ENCODE peak calls at places on chromosomes 3 and 15, in seven cellular contexts. M, Q, H, V, E, N and S are unnamed samples.

GRCh38 chr15:71116366-71116765 is 1.1 kb downstream of the THSD4 start:
- DNase-seq in M (no peak), Q (no peak), H (no peak), V (no peak), E (no peak), N (no peak), S (no peak)

GRCh38 chr15:47908950-47909670 is 191.8 kb downstream of the SEMA6D start:
- DNase-seq in M (no peak), Q (no peak), H (no peak), V (no peak), E (no peak), N (no peak), S (no peak)

GRCh38 chr3:126508539-126508938 is 9.0 kb downstream of the UROC1 start:
- DNase-seq in M (no peak), Q (no peak), H (no peak), V (no peak), E (no peak), N (no peak), S (no peak)

GRCh38 chr15:75650908-75651809 is 3.4 kb downstream of the SNX33 start:
- DNase-seq in M (no peak), Q (peak), H (no peak), V (peak), E (no peak), N (no peak), S (no peak)

GRCh38 chr3:82629937-82630336 is 868.5 kb upstream of the GBE1 start:
- DNase-seq in M (no peak), Q (no peak), H (no peak), V (no peak), E (no peak), N (no peak), S (no peak)

GRCh38 chr15:72078887-72079286 is 39.1 kb downstream of the MYO9A start:
- DNase-seq in M (no peak), Q (no peak), H (no peak), V (no peak), E (no peak), N (peak), S (peak)

GRCh38 chr15:94110476-94111130 is 120.8 kb upstream of the MCTP2 start:
- DNase-seq in M (no peak), Q (peak), H (no peak), V (no peak), E (no peak), N (no peak), S (no peak)

GRCh38 chr3:63762180-63762579 is 56.9 kb upstream of the C3orf49 start:
- DNase-seq in M (no peak), Q (no peak), H (no peak), V (no peak), E (no peak), N (no peak), S (no peak)

GRCh38 chr15:55937040-55937439 is 56.4 kb downstream of the NEDD4 start:
- DNase-seq in M (no peak), Q (no peak), H (no peak), V (no peak), E (no peak), N (no peak), S (no peak)

GRCh38 chr3:95037927-95038326 is 975.1 kb downstream of the NSUN3 start:
- DNase-seq in M (no peak), Q (no peak), H (no peak), V (no peak), E (no peak), N (no peak), S (no peak)

GRCh38 chr3:179788996-179789395 is 136.2 kb downstream of the USP13 start:
- DNase-seq in M (no peak), Q (no peak), H (no peak), V (no peak), E (no peak), N (no peak), S (no peak)

GRCh38 chr3:34256791-34257190 is 458.4 kb downstream of the PDCD6IP start:
- DNase-seq in M (no peak), Q (no peak), H (no peak), V (no peak), E (no peak), N (no peak), S (no peak)

GRCh38 chr15:101314301-101314700 is 19.3 kb upstream of the SNRPA1 start:
- DNase-seq in M (no peak), Q (no peak), H (no peak), V (no peak), E (no peak), N (no peak), S (no peak)

GRCh38 chr3:159305017-159305416 is 503.2 kb downstream of the MFSD1 start:
- DNase-seq in M (no peak), Q (no peak), H (no peak), V (no peak), E (no peak), N (no peak), S (no peak)

GRCh38 chr3:9347086-9347485 is 15.8 kb upstream of the THUMPD3 start:
- DNase-seq in M (no peak), Q (no peak), H (no peak), V (no peak), E (no peak), N (no peak), S (no peak)

GRCh38 chr15:78536134-78536533 is 4.1 kb upstream of the PSMA4 start:
- DNase-seq in M (no peak), Q (no peak), H (no peak), V (no peak), E (no peak), N (no peak), S (no peak)

GRCh38 chr15:27260523-27260922 is 289.5 kb downstream of the GABRG3 start:
- DNase-seq in M (no peak), Q (no peak), H (no peak), V (no peak), E (no peak), N (no peak), S (no peak)

GRCh38 chr15:62648954-62649353 is 393.6 kb upstream of the TPM1 start:
- DNase-seq in M (no peak), Q (peak), H (no peak), V (no peak), E (no peak), N (peak), S (no peak)

GRCh38 chr15:68045289-68046265 is 8.5 kb upstream of the PIAS1 start:
- DNase-seq in M (no peak), Q (peak), H (no peak), V (no peak), E (no peak), N (no peak), S (no peak)

GRCh38 chr3:72306800-72307341 is 521.9 kb upstream of the PROK2 start:
- DNase-seq in M (no peak), Q (no peak), H (no peak), V (no peak), E (peak), N (no peak), S (no peak)
- TF ChIP-seq TAF1 in M (no peak), Q (no peak), H (no peak), V (no peak), E (no peak), N (no peak), S (no peak)

GRCh38 chr3:71016141-71016845 is 567.2 kb downstream of the FOXP1 start:
- DNase-seq in M (no peak), Q (peak), H (no peak), V (no peak), E (no peak), N (no peak), S (no peak)
- TF ChIP-seq TAF1 in M (no peak), Q (no peak), H (no peak), V (no peak), E (no peak), N (no peak), S (no peak)

GRCh38 chr15:66721954-66722353 is 19.9 kb downstream of the SMAD6 start:
- DNase-seq in M (no peak), Q (no peak), H (no peak), V (no peak), E (no peak), N (no peak), S (no peak)
- TF ChIP-seq TAF1 in M (no peak), Q (no peak), H (no peak), V (no peak), E (no peak), N (no peak), S (no peak)

DNA sequence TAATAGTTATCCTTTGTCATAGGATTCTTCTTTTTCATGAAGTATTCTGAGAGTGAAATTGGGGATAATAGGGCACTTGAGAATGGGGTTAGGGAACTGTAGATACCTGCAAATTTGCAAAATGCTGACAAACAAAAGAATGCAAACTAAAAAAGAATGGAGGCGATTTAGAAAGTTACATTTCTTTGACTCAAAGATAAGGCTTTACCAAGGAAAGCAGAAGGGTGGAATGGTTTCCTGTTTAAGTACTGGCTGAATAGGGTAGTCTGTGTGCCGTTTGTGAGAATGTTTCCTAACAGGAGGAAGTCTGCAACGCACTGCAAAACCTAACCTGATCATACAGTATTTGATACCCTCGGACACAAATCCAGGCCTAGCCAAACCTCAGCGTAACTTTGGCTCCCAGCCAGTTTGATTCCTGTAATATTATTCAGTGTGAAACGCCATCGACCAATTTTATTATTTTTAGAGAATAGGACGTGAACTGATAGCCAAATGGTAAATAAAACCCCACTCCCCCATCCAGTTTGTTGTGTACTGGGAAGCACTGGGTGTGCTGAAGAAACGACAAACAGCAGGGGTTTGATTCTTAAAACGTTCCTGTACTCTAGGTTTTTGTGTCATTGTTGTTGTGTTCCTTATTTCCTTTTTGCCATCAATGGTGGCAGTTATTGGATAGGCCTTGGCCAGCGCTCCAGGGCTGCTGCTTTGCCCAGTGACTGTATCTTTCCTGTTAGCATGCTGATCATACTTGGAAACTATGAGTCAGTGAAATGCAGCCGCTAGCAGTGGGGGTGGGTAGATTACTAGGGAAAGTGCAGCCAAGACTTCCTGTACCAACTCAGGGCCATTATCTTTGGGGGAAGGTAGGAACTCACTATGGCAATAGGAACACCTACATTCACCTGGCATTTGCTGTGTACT is 148.0 kb upstream of the TBL1XR1 start:
- DNase-seq in M (no peak), Q (peak), H (no peak), V (peak), E (peak), N (no peak), S (no peak)
- TF ChIP-seq TAF1 in M (no peak), Q (no peak), H (no peak), V (peak), E (no peak), N (no peak), S (no peak)

GRCh38 chr3:123652346-123652984 is 67.6 kb upstream of the HACD2 start:
- DNase-seq in M (peak), Q (peak), H (peak), V (peak), E (peak), N (no peak), S (peak)
- TF ChIP-seq TAF1 in M (no peak), Q (no peak), H (no peak), V (no peak), E (no peak), N (no peak), S (no peak)

GRCh38 chr3:45819543-45819942 is 22.4 kb downstream of the LZTFL1 start:
- DNase-seq in M (no peak), Q (no peak), H (no peak), V (no peak), E (no peak), N (no peak), S (no peak)

GRCh38 chr3:45814322-45814721 is 18.0 kb upstream of the SLC6A20 start:
- DNase-seq in M (no peak), Q (no peak), H (no peak), V (no peak), E (no peak), N (no peak), S (no peak)

GRCh38 chr3:45817788-45818523 is 21.6 kb upstream of the SLC6A20 start:
- DNase-seq in M (no peak), Q (no peak), H (no peak), V (no peak), E (no peak), N (no peak), S (no peak)

GRCh38 chr3:45821127-45821526 is 20.8 kb downstream of the LZTFL1 start:
- DNase-seq in M (no peak), Q (no peak), H (no peak), V (no peak), E (no peak), N (no peak), S (no peak)

DNA sequence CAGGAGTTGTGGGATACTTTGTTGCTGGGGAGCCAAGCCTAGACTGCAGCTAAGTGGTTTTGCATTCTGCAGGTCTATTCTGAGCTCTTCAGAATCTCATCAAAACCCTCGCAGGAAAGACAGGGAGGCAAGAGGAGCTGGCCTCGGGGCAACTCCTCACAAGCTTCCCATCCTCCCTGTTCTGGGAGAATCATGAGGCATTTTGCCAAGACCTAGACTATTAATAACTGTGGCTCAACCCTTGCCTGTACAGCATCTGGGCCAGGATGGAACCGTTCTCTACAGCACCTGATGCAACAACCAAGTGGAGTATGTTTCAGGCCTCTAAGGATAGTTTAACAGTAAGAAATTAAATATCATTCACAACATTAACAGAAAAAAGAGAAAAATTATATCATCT is 20.2 kb upstream of the SLC6A20 start:
- DNase-seq in M (no peak), Q (no peak), H (no peak), V (no peak), E (no peak), N (no peak), S (no peak)
- TF ChIP-seq TAF1 in M (no peak), Q (no peak), H (no peak), V (no peak), E (no peak), N (no peak), S (no peak)

DNA sequence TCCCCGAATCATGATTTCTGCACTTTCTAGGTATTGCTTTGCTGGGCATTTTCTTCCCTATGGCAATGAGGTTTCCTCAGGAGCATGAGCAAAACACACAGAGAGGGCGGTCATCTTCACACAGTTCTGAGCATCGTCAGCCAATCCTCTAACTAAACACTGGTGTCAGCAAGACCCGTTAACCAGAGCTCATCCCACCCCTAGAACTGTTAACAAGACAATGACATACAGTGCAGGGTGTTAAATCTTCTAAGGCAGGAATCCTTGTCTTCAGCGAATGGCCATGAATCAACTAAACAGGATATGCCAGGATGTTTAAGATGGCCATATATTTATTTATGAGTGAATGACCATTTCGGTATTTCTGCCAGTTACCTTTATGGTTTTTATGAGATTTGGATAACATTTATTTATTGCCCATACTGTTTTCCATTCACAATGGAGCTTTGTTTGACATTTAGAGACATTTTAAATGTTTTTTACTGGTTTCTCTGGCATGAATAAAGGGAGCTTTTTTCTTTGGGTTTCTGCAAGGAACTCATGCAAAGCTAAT is 411.5 kb upstream of the PROK2 start:
- DNase-seq in M (no peak), Q (no peak), H (no peak), V (no peak), E (no peak), N (no peak), S (no peak)
- TF ChIP-seq TAF1 in M (no peak), Q (no peak), H (no peak), V (no peak), E (no peak), N (no peak), S (no peak)